ENCODE peak calls at places on chromosomes 2 and 18, in six cellular contexts. G is C1 segment of cervical spinal cord; X is NT2/D1; U is HCT116; D is HEK293T; T is activated CD8-positive, alpha-beta memory T cell treated with anti-CD3 and anti-CD28 coated beads for 24 hours. I is an unnamed sample.

GRCh38 chr2:235860111-235860510 is 308.1 kb downstream of the GBX2 start:
- DNase-seq in G (no peak), X (no peak), U (no peak), D (no peak), T (no peak), I (no peak)

GRCh38 chr2:178829299-178829698 is 22.1 kb upstream of the TTN start:
- DNase-seq in G (no peak), X (no peak), U (no peak), D (no peak), T (no peak), I (no peak)

GRCh38 chr18:40250218-40250617 is 1704.8 kb upstream of the PIK3C3 start:
- DNase-seq in G (no peak), X (no peak), U (no peak), D (no peak), T (no peak), I (no peak)

GRCh38 chr2:231068525-231069222 is 12.0 kb downstream of the PSMD1 start:
- DNase-seq in G (no peak), X (no peak), U (no peak), D (no peak), T (no peak), I (peak)

GRCh38 chr18:70380915-70381896 is 92.4 kb downstream of the SOCS6 start:
- DNase-seq in G (peak), X (no peak), U (no peak), D (no peak), T (no peak), I (peak)

GRCh38 chr2:154452906-154453493 is 245.5 kb upstream of the KCNJ3 start:
- DNase-seq in G (no peak), X (no peak), U (peak), D (peak), T (no peak), I (no peak)

GRCh38 chr2:21819475-21819874 is 695.7 kb downstream of the TDRD15 start:
- DNase-seq in G (no peak), X (no peak), U (no peak), D (no peak), T (no peak), I (no peak)

GRCh38 chr2:126085396-126085795 is 570.6 kb upstream of the GYPC start:
- DNase-seq in G (no peak), X (no peak), U (no peak), D (no peak), T (no peak), I (no peak)

GRCh38 chr18:77138270-77138669 is 5.7 kb upstream of the MBP start:
- DNase-seq in G (no peak), X (no peak), U (no peak), D (no peak), T (no peak), I (no peak)

GRCh38 chr2:106065983-106066826 is 127.9 kb downstream of the UXS1 start:
- DNase-seq in G (peak), X (no peak), U (no peak), D (no peak), T (no peak), I (no peak)

GRCh38 chr18:9233771-9234440 is 97.3 kb downstream of the ANKRD12 start:
- DNase-seq in G (peak), X (no peak), U (no peak), D (no peak), T (no peak), I (no peak)

GRCh38 chr2:26088038-26088643 is 54.3 kb downstream of the RAB10 start:
- DNase-seq in G (no peak), X (peak), U (no peak), D (peak), T (no peak), I (peak)

GRCh38 chr2:137775529-137775928 is 188.7 kb upstream of the HNMT start:
- DNase-seq in G (no peak), X (no peak), U (no peak), D (no peak), T (no peak), I (no peak)

GRCh38 chr2:46298522-46299351 is 1.5 kb downstream of the EPAS1 start:
- DNase-seq in G (no peak), X (no peak), U (no peak), D (peak), T (peak), I (peak)

GRCh38 chr2:234957533-234958135 is 5.8 kb downstream of the SH3BP4 start:
- DNase-seq in G (no peak), X (no peak), U (no peak), D (no peak), T (no peak), I (no peak)

GRCh38 chr2:120253021-120253882 is 600 bp downstream of the RALB start:
- DNase-seq in G (peak), X (no peak), U (no peak), D (peak), T (peak), I (peak)

GRCh38 chr2:102872388-102872787 is 110.6 kb downstream of the TMEM182 start:
- DNase-seq in G (no peak), X (no peak), U (peak), D (no peak), T (no peak), I (no peak)

GRCh38 chr2:100853909-100854810 is 34.2 kb downstream of the NPAS2 start:
- DNase-seq in G (no peak), X (no peak), U (no peak), D (no peak), T (no peak), I (no peak)

GRCh38 chr2:176514805-176515500 is 245.7 kb downstream of the MTX2 start:
- DNase-seq in G (no peak), X (no peak), U (no peak), D (no peak), T (no peak), I (no peak)

GRCh38 chr2:152200101-152200500 is 24.5 kb upstream of the STAM2 start:
- DNase-seq in G (no peak), X (no peak), U (no peak), D (no peak), T (no peak), I (no peak)

GRCh38 chr2:179571141-179571713 is 290.2 kb downstream of the ZNF385B start:
- DNase-seq in G (no peak), X (no peak), U (no peak), D (no peak), T (no peak), I (no peak)

GRCh38 chr2:64137567-64137966 is 6.7 kb downstream of the PELI1 start:
- DNase-seq in G (no peak), X (no peak), U (no peak), D (no peak), T (no peak), I (no peak)

GRCh38 chr2:231605607-231606091 is 13.0 kb downstream of the TEX44 start:
- DNase-seq in G (peak), X (no peak), U (no peak), D (no peak), T (no peak), I (no peak)

GRCh38 chr2:84435331-84436081 is 23.6 kb downstream of the SUCLG1 start:
- DNase-seq in G (peak), X (no peak), U (no peak), D (no peak), T (no peak), I (no peak)